ENCODE peak calls at places on chromosomes 2 and 18, in six cellular contexts. One of them, this sample, is unnamed.

GRCh38 chr2:176085861-176086771 is 2.4 kb upstream of the EVX2 start:
- DNase-seq in testis: peak
- DNase-seq in adrenal gland: no peak
- DNase-seq in Peyer's patch: peak
- DNase-seq in A549: peak
- DNase-seq in heart left ventricle: no peak
- DNase-seq in this sample: no peak

GRCh38 chr2:57936216-57936615 is 110.4 kb upstream of the VRK2 start:
- DNase-seq in testis: no peak
- DNase-seq in adrenal gland: no peak
- DNase-seq in Peyer's patch: no peak
- DNase-seq in A549: no peak
- DNase-seq in heart left ventricle: no peak
- DNase-seq in this sample: no peak

GRCh38 chr2:65121-65520 is 18.8 kb upstream of the FAM110C start:
- DNase-seq in testis: no peak
- DNase-seq in adrenal gland: no peak
- DNase-seq in Peyer's patch: no peak
- DNase-seq in A549: no peak
- DNase-seq in heart left ventricle: no peak
- DNase-seq in this sample: no peak

GRCh38 chr2:127174977-127175376 is 45.1 kb downstream of the CYP27C1 start:
- DNase-seq in testis: peak
- DNase-seq in adrenal gland: no peak
- DNase-seq in Peyer's patch: peak
- DNase-seq in A549: no peak
- DNase-seq in heart left ventricle: no peak
- DNase-seq in this sample: peak

GRCh38 chr2:149715005-149715592 is 127.5 kb upstream of the MMADHC start:
- DNase-seq in testis: no peak
- DNase-seq in adrenal gland: no peak
- DNase-seq in Peyer's patch: no peak
- DNase-seq in A549: peak
- DNase-seq in heart left ventricle: no peak
- DNase-seq in this sample: peak

GRCh38 chr2:31318360-31319336 is 84.7 kb downstream of the EHD3 start:
- DNase-seq in testis: no peak
- DNase-seq in adrenal gland: no peak
- DNase-seq in Peyer's patch: peak
- DNase-seq in A549: no peak
- DNase-seq in heart left ventricle: no peak
- DNase-seq in this sample: peak

GRCh38 chr2:1653956-1654695 is 90.2 kb downstream of the PXDN start:
- DNase-seq in testis: no peak
- DNase-seq in adrenal gland: no peak
- DNase-seq in Peyer's patch: no peak
- DNase-seq in A549: no peak
- DNase-seq in heart left ventricle: no peak
- DNase-seq in this sample: no peak

GRCh38 chr2:2876350-2877042 is 501.1 kb downstream of the EIPR1 start:
- DNase-seq in testis: no peak
- DNase-seq in adrenal gland: no peak
- DNase-seq in Peyer's patch: no peak
- DNase-seq in A549: no peak
- DNase-seq in heart left ventricle: no peak
- DNase-seq in this sample: no peak

GRCh38 chr2:196677404-196677803 is 37.9 kb downstream of the CCDC150 start:
- DNase-seq in testis: no peak
- DNase-seq in adrenal gland: no peak
- DNase-seq in Peyer's patch: no peak
- DNase-seq in A549: peak
- DNase-seq in heart left ventricle: no peak
- DNase-seq in this sample: peak

GRCh38 chr2:121476714-121477113 is 54.0 kb upstream of the RNU4ATAC start:
- DNase-seq in testis: no peak
- DNase-seq in adrenal gland: no peak
- DNase-seq in Peyer's patch: no peak
- DNase-seq in A549: no peak
- DNase-seq in heart left ventricle: no peak
- DNase-seq in this sample: no peak

GRCh38 chr2:102442967-102443828 is 20.2 kb downstream of the IL18RAP start:
- DNase-seq in testis: peak
- DNase-seq in adrenal gland: no peak
- DNase-seq in Peyer's patch: peak
- DNase-seq in A549: peak
- DNase-seq in heart left ventricle: no peak
- DNase-seq in this sample: no peak

GRCh38 chr2:50694798-50695197 is 337.1 kb downstream of the NRXN1 start:
- DNase-seq in testis: no peak
- DNase-seq in adrenal gland: no peak
- DNase-seq in Peyer's patch: no peak
- DNase-seq in A549: no peak
- DNase-seq in heart left ventricle: no peak
- DNase-seq in this sample: no peak

GRCh38 chr2:238231251-238231793 is 8.5 kb downstream of the HES6 start:
- DNase-seq in testis: peak
- DNase-seq in adrenal gland: peak
- DNase-seq in Peyer's patch: peak
- DNase-seq in A549: peak
- DNase-seq in heart left ventricle: peak
- DNase-seq in this sample: no peak

GRCh38 chr2:237306083-237306786 is 107.7 kb downstream of the COL6A3 start:
- DNase-seq in testis: no peak
- DNase-seq in adrenal gland: no peak
- DNase-seq in Peyer's patch: no peak
- DNase-seq in A549: no peak
- DNase-seq in heart left ventricle: no peak
- DNase-seq in this sample: no peak

GRCh38 chr2:222844323-222844722 is 16.5 kb upstream of the ACSL3 start:
- DNase-seq in testis: no peak
- DNase-seq in adrenal gland: no peak
- DNase-seq in Peyer's patch: no peak
- DNase-seq in A549: peak
- DNase-seq in heart left ventricle: no peak
- DNase-seq in this sample: no peak

GRCh38 chr2:20446280-20446916 is 476 bp upstream of the RHOB start:
- DNase-seq in testis: no peak
- DNase-seq in adrenal gland: no peak
- DNase-seq in Peyer's patch: peak
- DNase-seq in A549: no peak
- DNase-seq in heart left ventricle: peak
- DNase-seq in this sample: no peak

GRCh38 chr2:54915101-54915500 is 135.2 kb downstream of the RTN4 start:
- DNase-seq in testis: no peak
- DNase-seq in adrenal gland: no peak
- DNase-seq in Peyer's patch: no peak
- DNase-seq in A549: no peak
- DNase-seq in heart left ventricle: no peak
- DNase-seq in this sample: no peak

GRCh38 chr2:235324324-235324723 is 169.5 kb upstream of the AGAP1 start:
- DNase-seq in testis: no peak
- DNase-seq in adrenal gland: no peak
- DNase-seq in Peyer's patch: no peak
- DNase-seq in A549: no peak
- DNase-seq in heart left ventricle: no peak
- DNase-seq in this sample: no peak

GRCh38 chr18:2914844-2915243 is 68.0 kb downstream of the EMILIN2 start:
- DNase-seq in testis: peak
- DNase-seq in adrenal gland: no peak
- DNase-seq in Peyer's patch: peak
- DNase-seq in A549: no peak
- DNase-seq in heart left ventricle: no peak
- DNase-seq in this sample: no peak

GRCh38 chr2:139778732-139779131 is 998.5 kb upstream of the NXPH2 start:
- DNase-seq in testis: no peak
- DNase-seq in adrenal gland: no peak
- DNase-seq in Peyer's patch: no peak
- DNase-seq in A549: no peak
- DNase-seq in heart left ventricle: no peak
- DNase-seq in this sample: no peak

GRCh38 chr18:58955738-58956137 is 91.1 kb downstream of the ZNF532 start:
- DNase-seq in testis: no peak
- DNase-seq in adrenal gland: no peak
- DNase-seq in Peyer's patch: no peak
- DNase-seq in A549: no peak
- DNase-seq in heart left ventricle: no peak
- DNase-seq in this sample: no peak

GRCh38 chr18:47215554-47216138 is 35.8 kb downstream of the SKOR2 start:
- DNase-seq in testis: peak
- DNase-seq in adrenal gland: peak
- DNase-seq in Peyer's patch: no peak
- DNase-seq in A549: peak
- DNase-seq in heart left ventricle: no peak
- DNase-seq in this sample: peak

GRCh38 chr2:214378455-214379103 is 32.3 kb upstream of the VWC2L start:
- DNase-seq in testis: no peak
- DNase-seq in adrenal gland: no peak
- DNase-seq in Peyer's patch: no peak
- DNase-seq in A549: no peak
- DNase-seq in heart left ventricle: no peak
- DNase-seq in this sample: no peak

GRCh38 chr2:231387904-231388724 is 7.4 kb upstream of the B3GNT7 start:
- DNase-seq in testis: peak
- DNase-seq in adrenal gland: no peak
- DNase-seq in Peyer's patch: no peak
- DNase-seq in A549: no peak
- DNase-seq in heart left ventricle: peak
- DNase-seq in this sample: peak

GRCh38 chr2:128260239-128261138 is 58.2 kb downstream of the HS6ST1 start:
- DNase-seq in testis: peak
- DNase-seq in adrenal gland: peak
- DNase-seq in Peyer's patch: no peak
- DNase-seq in A549: peak
- DNase-seq in heart left ventricle: peak
- DNase-seq in this sample: peak

GRCh38 chr2:235674116-235674515 is 180.3 kb downstream of the AGAP1 start:
- DNase-seq in testis: no peak
- DNase-seq in adrenal gland: no peak
- DNase-seq in Peyer's patch: no peak
- DNase-seq in A549: no peak
- DNase-seq in heart left ventricle: no peak
- DNase-seq in this sample: no peak

GRCh38 chr18:55322176-55322735 is 265.7 kb downstream of the TCF4 start:
- DNase-seq in testis: peak
- DNase-seq in adrenal gland: peak
- DNase-seq in Peyer's patch: peak
- DNase-seq in A549: peak
- DNase-seq in heart left ventricle: peak
- DNase-seq in this sample: no peak
- TF ChIP-seq POLR2A in testis: no peak
- TF ChIP-seq POLR2A in adrenal gland: peak
- TF ChIP-seq POLR2A in Peyer's patch: no peak
- TF ChIP-seq POLR2A in A549: no peak
- TF ChIP-seq POLR2A in heart left ventricle: no peak
- TF ChIP-seq POLR2A in this sample: no peak

DNA sequence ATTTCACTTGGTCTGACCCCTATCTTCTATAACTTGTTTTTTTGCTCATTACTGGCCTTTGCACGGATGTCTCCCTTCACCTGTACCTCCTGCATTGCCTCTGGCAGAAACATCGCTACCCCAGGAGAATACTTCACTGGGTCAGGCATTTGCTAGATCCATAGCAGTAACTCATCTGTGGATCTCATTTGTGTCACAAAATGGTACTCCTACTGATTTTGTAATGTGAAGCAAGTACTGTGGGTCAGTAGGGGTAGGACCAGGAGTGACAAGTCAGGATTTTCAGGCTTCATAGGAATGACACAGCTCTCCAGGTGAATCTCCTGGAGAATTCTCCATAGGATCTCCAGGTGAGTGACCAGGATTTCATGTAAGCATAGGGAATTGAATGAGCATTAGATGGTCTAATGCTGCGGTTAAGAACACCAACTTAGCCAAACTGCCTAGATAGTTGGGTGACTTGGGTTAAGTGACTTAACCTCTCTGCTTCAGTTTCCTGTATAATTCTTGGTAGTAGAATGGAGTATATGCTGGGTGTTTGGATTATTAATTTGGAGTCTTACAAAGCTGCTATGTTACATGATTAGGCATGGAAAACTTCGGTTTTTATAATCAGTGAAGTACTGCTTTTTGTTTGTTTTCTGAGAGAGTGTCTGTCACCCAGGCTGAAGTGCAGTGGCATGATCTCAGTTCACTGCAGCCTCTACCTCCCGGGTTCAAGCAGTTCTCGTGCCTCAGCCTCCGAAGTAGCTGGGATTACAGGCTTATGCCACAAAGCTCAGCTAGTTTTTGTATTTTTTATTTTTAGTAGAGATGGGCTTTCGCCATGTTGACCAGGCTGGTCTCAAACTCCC is 4.4 kb downstream of the RPL37A start:
- DNase-seq in testis: no peak
- DNase-seq in adrenal gland: no peak
- DNase-seq in Peyer's patch: no peak
- DNase-seq in A549: no peak
- DNase-seq in heart left ventricle: no peak
- DNase-seq in this sample: no peak
- TF ChIP-seq POLR2A in testis: no peak
- TF ChIP-seq POLR2A in adrenal gland: no peak
- TF ChIP-seq POLR2A in Peyer's patch: no peak
- TF ChIP-seq POLR2A in A549: no peak
- TF ChIP-seq POLR2A in heart left ventricle: no peak
- TF ChIP-seq POLR2A in this sample: no peak

GRCh38 chr18:76982038-76982437 is 150.5 kb downstream of the MBP start:
- DNase-seq in testis: no peak
- DNase-seq in adrenal gland: peak
- DNase-seq in Peyer's patch: no peak
- DNase-seq in A549: no peak
- DNase-seq in heart left ventricle: no peak
- DNase-seq in this sample: no peak
- TF ChIP-seq POLR2A in testis: no peak
- TF ChIP-seq POLR2A in adrenal gland: no peak
- TF ChIP-seq POLR2A in Peyer's patch: no peak
- TF ChIP-seq POLR2A in A549: no peak
- TF ChIP-seq POLR2A in heart left ventricle: no peak
- TF ChIP-seq POLR2A in this sample: no peak

DNA sequence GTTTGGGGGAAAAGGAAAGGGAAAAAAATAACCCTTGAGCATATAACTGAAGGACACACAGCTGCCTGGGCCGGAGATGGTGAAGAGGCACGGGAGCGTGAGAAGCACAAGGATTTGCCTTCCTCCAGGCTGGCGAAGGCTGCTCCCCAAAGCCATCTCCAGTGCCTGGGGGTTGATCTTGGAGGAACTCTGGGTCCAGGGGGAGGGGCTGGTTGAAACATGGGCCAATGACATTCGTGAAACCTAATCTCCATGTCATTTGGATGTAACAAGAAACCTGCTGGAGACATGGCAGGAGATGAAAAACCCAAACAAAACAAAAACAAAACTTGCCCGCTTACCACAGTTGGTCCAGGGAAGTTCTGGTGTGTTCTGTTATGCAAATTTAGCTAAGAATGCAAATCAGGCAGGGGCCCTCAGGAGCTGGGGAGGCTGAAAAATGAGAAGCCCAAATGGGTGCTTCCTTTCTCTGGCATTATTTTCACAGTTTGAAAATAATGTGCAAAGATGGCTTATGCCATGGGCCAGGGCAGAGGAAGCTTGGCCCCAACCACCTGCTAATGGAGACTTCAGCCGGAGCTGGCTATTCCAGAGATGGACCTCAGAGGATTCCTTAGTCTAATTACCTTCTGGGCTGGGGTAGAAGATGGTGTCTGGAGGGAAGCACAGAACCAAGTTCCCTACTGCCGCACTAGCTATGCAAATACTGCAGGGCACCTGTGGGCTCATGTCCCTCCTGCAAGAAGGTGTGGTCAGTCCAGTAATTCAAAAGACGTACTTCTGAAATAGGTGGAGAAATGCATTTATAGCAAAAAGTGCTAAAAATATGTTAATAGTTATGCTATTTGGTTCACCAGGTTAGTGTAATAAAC is 180.9 kb downstream of the BCL2 start:
- DNase-seq in testis: no peak
- DNase-seq in adrenal gland: no peak
- DNase-seq in Peyer's patch: peak
- DNase-seq in A549: no peak
- DNase-seq in heart left ventricle: no peak
- DNase-seq in this sample: no peak
- TF ChIP-seq POLR2A in testis: no peak
- TF ChIP-seq POLR2A in adrenal gland: no peak
- TF ChIP-seq POLR2A in Peyer's patch: no peak
- TF ChIP-seq POLR2A in A549: no peak
- TF ChIP-seq POLR2A in heart left ventricle: no peak
- TF ChIP-seq POLR2A in this sample: no peak